ENCODE peak calls at places on chromosomes 11 and 22, in eight cellular contexts. G, Q, X, O, I, S, U and J are unnamed samples.

GRCh38 chr11:103110406-103110805 is 1.2 kb downstream of the DYNC2H1 start:
- DNase-seq in S (no peak), I (peak), O (no peak), X (peak), G (no peak), U (no peak), Q (no peak), J (no peak)

GRCh38 chr11:35162795-35163194 is 23.8 kb downstream of the CD44 start:
- DNase-seq in S (no peak), Q (no peak), I (peak), O (no peak), U (no peak), G (no peak), X (peak), J (no peak)

GRCh38 chr11:108368134-108368533 is 99.2 kb downstream of the C11orf65 start:
- DNase-seq in G (no peak), S (no peak), Q (no peak), I (no peak), O (no peak), U (peak), X (no peak), J (no peak)

GRCh38 chr11:2834893-2835767 is 50.4 kb downstream of the CDKN1C start:
- DNase-seq in X (no peak), S (no peak), G (no peak), Q (no peak), U (no peak), O (no peak), I (peak), J (no peak)

GRCh38 chr22:37632174-37633081 is 7.0 kb upstream of the SH3BP1 start:
- DNase-seq in U (no peak), S (peak), O (no peak), Q (no peak), G (no peak), I (no peak), X (no peak), J (no peak)

GRCh38 chr22:17845790-17846189 is 71.5 kb upstream of the BID start:
- DNase-seq in Q (no peak), S (no peak), X (no peak), O (no peak), U (peak), G (no peak), I (no peak), J (no peak)

GRCh38 chr11:114354076-114354475 is 46.2 kb downstream of the C11orf71 start:
- DNase-seq in U (peak), S (no peak), Q (no peak), I (peak), O (no peak), G (no peak), X (no peak), J (no peak)

GRCh38 chr11:131637469-131638175 is 267.2 kb downstream of the NTM start:
- DNase-seq in Q (no peak), G (no peak), X (no peak), S (no peak), O (no peak), I (peak), U (peak), J (no peak)